ENCODE peak calls at places on chromosomes 3 and 15, in seven cellular contexts. U, D, O, I, Y, H and Q are unnamed samples.

GRCh38 chr3:161356287-161356686 is 15.0 kb downstream of the SPTSSB start:
- DNase-seq in U (no peak), D (no peak), O (no peak), I (no peak), Y (no peak), H (no peak), Q (no peak)

GRCh38 chr3:113685956-113686721 is 10.3 kb downstream of the USF3 start:
- DNase-seq in U (no peak), D (no peak), O (no peak), I (no peak), Y (no peak), H (no peak), Q (no peak)

GRCh38 chr15:66838671-66839239 is 136.7 kb downstream of the SMAD6 start:
- DNase-seq in U (peak), D (no peak), O (no peak), I (peak), Y (no peak), H (no peak), Q (no peak)

GRCh38 chr15:38562278-38562677 is 2.3 kb downstream of the RASGRP1 start:
- DNase-seq in U (no peak), D (no peak), O (no peak), I (no peak), Y (no peak), H (no peak), Q (no peak)

GRCh38 chr15:82572311-82572710 is 32.1 kb upstream of the RPS17 start:
- DNase-seq in U (no peak), D (no peak), O (no peak), I (no peak), Y (no peak), H (no peak), Q (no peak)

GRCh38 chr3:151604941-151605340 is 128.8 kb upstream of the AADACL2 start:
- DNase-seq in U (no peak), D (no peak), O (no peak), I (no peak), Y (no peak), H (no peak), Q (no peak)

GRCh38 chr3:166731701-166732100 is 648.4 kb downstream of the ZBBX start:
- DNase-seq in U (no peak), D (no peak), O (no peak), I (no peak), Y (no peak), H (no peak), Q (no peak)

GRCh38 chr3:188706176-188706575 is 465.6 kb upstream of the TPRG1 start:
- DNase-seq in U (no peak), D (no peak), O (no peak), I (no peak), Y (no peak), H (no peak), Q (no peak)

GRCh38 chr3:153348457-153349137 is 186.6 kb downstream of the RAP2B start:
- DNase-seq in U (no peak), D (no peak), O (no peak), I (no peak), Y (no peak), H (no peak), Q (no peak)

GRCh38 chr15:30649952-30650929 is 24.3 kb downstream of the ARHGAP11B start:
- DNase-seq in U (peak), D (no peak), O (no peak), I (no peak), Y (no peak), H (no peak), Q (no peak)

GRCh38 chr3:148218222-148218621 is 479.5 kb upstream of the AGTR1 start:
- DNase-seq in U (no peak), D (no peak), O (no peak), I (no peak), Y (no peak), H (no peak), Q (no peak)

GRCh38 chr3:169847896-169848295 is 21.8 kb downstream of the LRRC31 start:
- DNase-seq in U (no peak), D (no peak), O (no peak), I (no peak), Y (no peak), H (no peak), Q (no peak)

GRCh38 chr3:19348929-19349564 is 200.7 kb downstream of the KCNH8 start:
- DNase-seq in U (no peak), D (no peak), O (no peak), I (peak), Y (no peak), H (no peak), Q (no peak)

GRCh38 chr3:140942221-140943104 is 827 bp downstream of the SLC25A36 start:
- DNase-seq in U (peak), D (peak), O (peak), I (peak), Y (peak), H (peak), Q (peak)

GRCh38 chr3:140941090-140941433 is 574 bp upstream of the SLC25A36 start:
- DNase-seq in U (no peak), D (no peak), O (no peak), I (no peak), Y (no peak), H (no peak), Q (no peak)

GRCh38 chr3:140943781-140944547 is 2.3 kb downstream of the SLC25A36 start:
- DNase-seq in U (no peak), D (no peak), O (no peak), I (no peak), Y (no peak), H (no peak), Q (no peak)

DNA sequence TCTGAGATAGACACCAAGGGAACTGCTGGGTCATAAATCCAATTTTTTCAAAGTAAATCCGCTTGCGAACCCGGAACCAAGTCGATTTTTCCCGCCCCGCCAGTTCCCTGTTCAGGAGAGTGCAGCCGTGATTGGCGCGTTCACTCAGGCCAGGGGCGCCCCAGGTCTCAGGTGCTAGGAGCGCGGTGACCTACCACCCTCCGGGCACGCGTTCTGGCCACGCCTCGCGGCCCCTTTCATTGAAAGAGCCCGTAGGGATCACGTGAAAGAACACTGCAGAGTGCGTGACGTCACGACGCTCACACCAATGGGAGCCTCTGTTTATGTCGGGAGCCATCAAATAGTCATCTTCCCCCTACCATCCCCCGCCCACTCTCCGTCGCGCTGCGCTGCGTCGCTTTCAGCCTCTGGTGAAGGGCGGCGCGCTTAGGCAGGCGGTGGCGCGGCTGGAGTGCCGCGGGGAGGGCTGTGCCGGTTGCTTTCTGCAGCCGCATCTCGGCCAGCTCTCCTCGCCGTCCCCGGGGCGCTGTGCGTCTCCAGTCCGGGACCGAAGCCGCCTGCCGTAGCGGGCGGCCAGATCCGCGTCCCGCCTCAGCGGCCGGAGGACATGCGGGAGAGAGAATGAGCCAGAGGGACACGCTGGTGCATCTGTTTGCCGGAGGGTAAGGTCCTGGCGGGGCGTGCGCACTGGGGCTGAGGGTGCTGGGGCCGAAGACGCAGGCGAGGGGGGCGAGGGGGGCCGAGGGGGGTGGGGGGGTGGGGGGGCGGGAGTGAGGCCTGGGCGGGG is at the start of gene SLC25A36:
- DNase-seq in U (peak), D (peak), O (peak), I (peak), Y (peak), H (peak), Q (peak)
- TF ChIP-seq CTCF in U (no peak), D (no peak), O (no peak), I (no peak), Y (no peak), H (peak), Q (no peak)

GRCh38 chr3:179653106-179653776 is 401 bp downstream of the USP13 start:
- DNase-seq in U (peak), D (peak), O (peak), I (peak), Y (peak), H (peak), Q (peak)
- TF ChIP-seq POLR2A in U (no peak), D (no peak), O (no peak), I (no peak), Y (no peak), H (no peak), Q (no peak)

GRCh38 chr15:80183886-80184285 is 31.1 kb downstream of the FAH start:
- DNase-seq in U (no peak), D (no peak), O (no peak), I (no peak), Y (no peak), H (peak), Q (no peak)
- TF ChIP-seq CTCF in U (no peak), D (no peak), O (no peak), I (peak), Y (no peak), H (no peak), Q (no peak)

DNA sequence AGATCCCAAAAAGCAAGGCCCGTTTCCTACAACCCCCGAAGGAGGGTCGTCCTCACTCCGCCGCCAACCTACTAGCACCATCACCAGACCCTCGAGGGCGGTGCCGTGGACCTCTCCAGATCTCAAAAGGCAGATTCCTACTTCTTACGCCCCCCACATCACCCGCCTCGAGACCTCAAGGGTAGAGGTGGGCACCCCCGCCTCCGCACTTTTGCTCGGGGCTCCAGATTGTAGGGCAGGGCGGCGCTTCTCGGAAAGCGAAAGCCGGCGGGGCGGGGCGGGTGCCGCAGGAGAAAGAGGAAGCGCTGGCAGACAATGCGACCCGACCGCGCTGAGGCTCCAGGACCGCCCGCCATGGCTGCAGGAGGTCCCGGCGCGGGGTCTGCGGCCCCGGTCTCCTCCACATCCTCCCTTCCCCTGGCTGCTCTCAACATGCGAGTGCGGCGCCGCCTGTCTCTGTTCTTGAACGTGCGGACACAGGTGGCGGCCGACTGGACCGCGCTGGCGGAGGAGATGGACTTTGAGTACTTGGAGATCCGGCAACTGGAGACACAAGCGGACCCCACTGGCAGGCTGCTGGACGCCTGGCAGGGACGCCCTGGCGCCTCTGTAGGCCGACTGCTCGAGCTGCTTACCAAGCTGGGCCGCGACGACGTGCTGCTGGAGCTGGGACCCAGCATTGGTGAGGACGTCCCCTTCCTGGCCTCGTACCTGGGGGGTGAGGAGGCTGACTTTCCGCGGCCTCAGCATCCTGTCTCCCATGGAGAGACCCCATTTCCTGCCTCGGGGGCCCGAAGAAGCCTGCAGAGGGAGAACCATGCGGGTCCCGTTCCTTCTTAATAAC is at the start of gene MYD88:
- DNase-seq in U (peak), D (peak), O (peak), I (peak), Y (peak), H (peak), Q (peak)
- TF ChIP-seq POLR2A in U (peak), D (no peak), O (peak), I (peak), Y (no peak), H (no peak), Q (peak)

GRCh38 chr3:186268616-186269448 is 93.2 kb downstream of the DGKG start:
- DNase-seq in U (no peak), D (no peak), O (no peak), I (no peak), Y (no peak), H (peak), Q (no peak)
- TF ChIP-seq CTCF in U (no peak), D (no peak), O (no peak), I (peak), Y (no peak), H (no peak), Q (no peak)

GRCh38 chr3:149377408-149378111 is at the start of gene TM4SF1:
- DNase-seq in U (peak), D (peak), O (peak), I (peak), Y (peak), H (peak), Q (no peak)
- TF ChIP-seq POLR2A in U (peak), D (no peak), O (peak), I (peak), Y (peak), H (no peak), Q (peak)

DNA sequence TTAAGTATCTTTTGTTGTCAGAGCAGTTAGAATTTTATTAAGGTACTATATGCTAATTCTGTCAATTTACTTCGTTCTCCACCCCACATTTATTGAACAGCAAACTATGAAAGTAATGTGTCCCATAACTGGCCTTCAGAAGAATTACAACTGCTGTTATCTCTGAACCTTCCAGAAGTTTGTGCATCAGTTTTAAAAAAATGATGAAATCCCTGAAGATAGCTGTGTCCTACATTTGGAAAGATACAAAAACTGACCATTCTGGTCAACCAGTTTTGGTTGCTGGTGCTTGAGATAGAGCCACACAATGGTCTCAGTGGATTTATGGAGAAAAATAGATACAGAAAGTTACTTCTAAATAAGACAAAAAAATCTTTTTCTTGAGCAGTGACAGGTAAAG is 5.9 kb downstream of the UBE2Q2 start:
- DNase-seq in U (no peak), D (no peak), O (no peak), I (no peak), Y (no peak), H (no peak), Q (no peak)
- TF ChIP-seq CTCF in U (no peak), D (no peak), O (no peak), I (no peak), Y (no peak), H (no peak), Q (no peak)